ENCODE peak calls at places on chromosomes 4 and X, in seven cellular contexts. C, O, U, D, T, I and B are unnamed samples.
A peak's percentile ranks its signal among the peaks of the same experiment; 100 is the strongest.

GRCh38 chrX:8179653-8180052 is 8.6 kb upstream of the VCX2 start:
- DNase-seq in I (no peak), O (no peak), U (no peak), C (no peak), T (no peak), D (no peak), B (no peak)

GRCh38 chr4:16264798-16265197 is 38.5 kb upstream of the TAPT1 start:
- DNase-seq in O (no peak), D (no peak), U (peak; percentile 57), I (no peak), T (peak; percentile 12), C (peak; percentile 17), B (no peak)

GRCh38 chr4:3291411-3291968 is 1.3 kb upstream of the RGS12 start:
- DNase-seq in O (no peak), T (no peak), C (peak; percentile 53), I (peak; percentile 87), D (peak; percentile 81), U (no peak), B (no peak)

GRCh38 chr4:66275381-66276060 is 605.2 kb upstream of the EPHA5 start:
- DNase-seq in O (no peak), U (no peak), I (no peak), T (no peak), C (no peak), D (no peak), B (no peak)

GRCh38 chr4:169159614-169160013 is 111.1 kb downstream of the SH3RF1 start:
- DNase-seq in O (no peak), U (no peak), T (peak; percentile 60), I (no peak), D (no peak), C (no peak), B (no peak)

GRCh38 chr4:39706829-39707511 is 9.0 kb downstream of the UBE2K start:
- DNase-seq in I (no peak), O (no peak), C (no peak), T (peak; percentile 76), U (no peak), D (no peak), B (no peak)

GRCh38 chr4:148787285-148787684 is 345.1 kb upstream of the NR3C2 start:
- DNase-seq in U (no peak), C (no peak), I (no peak), T (no peak), O (no peak), D (no peak), B (no peak)

GRCh38 chr4:88907478-88907877 is 149.5 kb downstream of the FAM13A start:
- DNase-seq in D (no peak), U (no peak), T (no peak), C (no peak), I (no peak), O (no peak), B (no peak)

GRCh38 chr4:177117256-177117655 is 192.4 kb upstream of the NEIL3 start:
- DNase-seq in I (no peak), D (no peak), U (no peak), C (no peak), T (no peak), O (no peak), B (no peak)

GRCh38 chr4:60724623-60725022 is 475.5 kb upstream of the ADGRL3 start:
- DNase-seq in D (no peak), U (no peak), T (peak; percentile 92), I (no peak), C (no peak), O (no peak), B (no peak)

GRCh38 chr4:94420356-94420755 is 31.4 kb upstream of the PDLIM5 start:
- DNase-seq in D (no peak), O (no peak), T (no peak), U (no peak), C (no peak), I (no peak), B (no peak)

GRCh38 chr4:4677825-4678522 is 136.1 kb upstream of the STX18 start:
- DNase-seq in C (no peak), O (no peak), D (no peak), T (peak; percentile 45), I (no peak), U (no peak), B (no peak)

GRCh38 chr4:7938513-7939376 is 916 bp downstream of the AFAP1 start:
- DNase-seq in D (no peak), C (no peak), U (no peak), I (peak; percentile 78), O (no peak), T (no peak), B (no peak)

GRCh38 chr4:158169931-158170690 is 2.7 kb downstream of the GASK1B start:
- DNase-seq in T (no peak), O (no peak), C (no peak), I (no peak), U (no peak), D (no peak), B (no peak)
- TF ChIP-seq CTCF in T (no peak), O (no peak), C (no peak), I (no peak), U (no peak), D (no peak), B (no peak)

GRCh38 chr4:1091561-1091995 is 21.8 kb downstream of the RNF212 start:
- DNase-seq in U (no peak), C (no peak), T (no peak), D (no peak), O (no peak), I (no peak), B (no peak)

GRCh38 chr4:1092983-1093361 is 20.4 kb downstream of the RNF212 start:
- DNase-seq in O (no peak), I (no peak), D (no peak), T (no peak), C (no peak), U (no peak), B (no peak)

GRCh38 chr4:1093391-1094335 is 19.7 kb downstream of the RNF212 start:
- DNase-seq in T (no peak), U (no peak), I (no peak), D (no peak), O (no peak), C (no peak), B (no peak)

GRCh38 chr4:1090465-1091440 is 22.6 kb downstream of the RNF212 start:
- DNase-seq in U (no peak), C (no peak), T (no peak), I (no peak), D (peak; percentile 35), O (no peak), B (no peak)

GRCh38 chr4:1092026-1092982 is 21.1 kb downstream of the RNF212 start:
- DNase-seq in O (no peak), D (no peak), T (no peak), C (no peak), I (no peak), U (no peak), B (no peak)
- TF ChIP-seq CTCF in O (no peak), D (peak; percentile 8), T (peak; percentile 12), C (no peak), I (no peak), U (peak; percentile 5), B (no peak)

GRCh38 chrX:125203737-125204578 is 115.7 kb upstream of the TEX13C start:
- DNase-seq in I (peak; percentile 63), T (no peak), U (no peak), C (no peak), O (no peak), D (peak; percentile 56), B (no peak)

GRCh38 chrX:125205084-125205917 is 114.4 kb upstream of the TEX13C start:
- DNase-seq in D (no peak), T (peak; percentile 22), O (peak; percentile 12), C (peak; percentile 34), U (no peak), I (peak; percentile 61), B (no peak)

GRCh38 chrX:125202486-125203378 is 116.9 kb upstream of the TEX13C start:
- DNase-seq in O (no peak), T (no peak), U (no peak), C (no peak), D (no peak), I (no peak), B (no peak)

GRCh38 chrX:125203379-125203736 is 116.3 kb upstream of the TEX13C start:
- DNase-seq in D (peak; percentile 54), C (no peak), I (no peak), T (no peak), O (no peak), U (no peak), B (no peak)

GRCh38 chrX:125205918-125206665 is 113.6 kb upstream of the TEX13C start:
- DNase-seq in U (no peak), I (peak; percentile 29), O (no peak), D (no peak), T (no peak), C (no peak), B (no peak)
- TF ChIP-seq CTCF in U (no peak), I (no peak), O (no peak), D (no peak), T (no peak), C (no peak), B (no peak)

DNA sequence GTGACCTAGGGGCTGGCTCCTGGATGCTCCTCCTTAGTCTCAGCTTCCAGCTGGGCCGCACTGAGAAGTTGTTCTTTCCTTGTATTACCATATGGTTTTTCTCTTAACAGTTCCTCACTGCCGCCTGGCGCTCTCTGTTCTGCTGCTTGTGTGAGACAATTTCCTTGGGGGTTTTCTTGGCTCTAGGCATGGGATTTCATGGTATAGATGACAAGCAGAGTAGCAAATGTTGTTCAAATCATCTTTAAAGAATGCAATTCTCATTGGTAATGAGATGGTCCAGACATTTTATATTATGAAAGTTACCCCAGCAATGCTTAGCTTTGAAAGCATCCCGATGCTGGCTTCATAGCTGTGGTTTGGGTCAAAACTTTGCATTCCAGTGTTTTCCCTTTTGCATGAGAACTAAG is 37.6 kb downstream of the SEPTIN11 start:
- DNase-seq in O (no peak), D (no peak), I (no peak), T (peak; percentile 96), C (no peak), U (no peak), B (no peak)
- TF ChIP-seq CTCF in O (no peak), D (no peak), I (no peak), T (peak; percentile 48), C (no peak), U (no peak), B (no peak)

GRCh38 chrX:12322031-12322430 is 183.8 kb downstream of the FRMPD4 start:
- DNase-seq in C (no peak), D (no peak), T (no peak), U (no peak), I (no peak), O (no peak), B (no peak)

GRCh38 chrX:12315526-12315925 is 177.3 kb downstream of the FRMPD4 start:
- DNase-seq in U (no peak), O (no peak), D (no peak), I (no peak), T (no peak), C (no peak), B (no peak)

GRCh38 chrX:12319955-12320354 is 181.7 kb downstream of the FRMPD4 start:
- DNase-seq in I (no peak), O (no peak), D (no peak), C (no peak), T (no peak), U (no peak), B (no peak)

GRCh38 chrX:12319012-12319519 is 180.8 kb downstream of the FRMPD4 start:
- DNase-seq in I (no peak), D (no peak), O (no peak), C (no peak), T (no peak), U (no peak), B (no peak)
- TF ChIP-seq CTCF in I (no peak), D (no peak), O (no peak), C (no peak), T (no peak), U (no peak), B (no peak)

GRCh38 chrX:1561164-1561563 is 24.2 kb upstream of the P2RY8 start:
- DNase-seq in U (no peak), D (no peak), O (no peak), T (no peak), C (no peak), I (no peak), B (no peak)
- TF ChIP-seq CTCF in U (no peak), D (no peak), O (no peak), T (no peak), C (no peak), I (no peak), B (no peak)